ENCODE peak calls at places on chromosomes 12 and 14, in eight cellular contexts. L, B, P, G, X, T, U and Q are unnamed samples.

GRCh38 chr12:103830025-103830725 is 10.9 kb downstream of the NT5DC3 start:
- DNase-seq in U (no peak), B (no peak), G (no peak), T (no peak), L (no peak), X (no peak), P (no peak), Q (no peak)

GRCh38 chr12:88310666-88311065 is 168.6 kb downstream of the TMTC3 start:
- DNase-seq in T (no peak), X (no peak), P (no peak), U (no peak), L (no peak), G (no peak), B (peak), Q (peak)

GRCh38 chr14:71155743-71156142 is 248.5 kb downstream of the PCNX1 start:
- DNase-seq in P (no peak), B (no peak), T (no peak), X (no peak), U (no peak), L (no peak), G (no peak), Q (peak)

GRCh38 chr12:111436811-111437210 is 31.1 kb downstream of the SH2B3 start:
- DNase-seq in B (no peak), L (no peak), T (no peak), U (no peak), X (no peak), G (no peak), P (no peak), Q (no peak)

GRCh38 chr14:104276435-104276834 is 138.0 kb downstream of the KIF26A start:
- DNase-seq in X (no peak), T (no peak), U (no peak), G (no peak), B (no peak), L (no peak), P (no peak), Q (no peak)

GRCh38 chr14:91947196-91948184 is at the start of gene FBLN5:
- DNase-seq in X (peak), T (no peak), G (peak), L (peak), P (peak), U (peak), B (peak), Q (peak)

GRCh38 chr12:2855546-2855945 is 1.3 kb downstream of the TEX52 start:
- DNase-seq in P (no peak), L (no peak), B (no peak), U (no peak), X (no peak), G (no peak), T (no peak), Q (no peak)

GRCh38 chr14:33404054-33404453 is 465.4 kb downstream of the NPAS3 start:
- DNase-seq in B (peak), X (no peak), P (no peak), T (no peak), U (no peak), L (no peak), G (no peak), Q (no peak)

GRCh38 chr12:117863004-117863709 is 105.6 kb downstream of the KSR2 start:
- DNase-seq in U (no peak), X (no peak), P (no peak), L (no peak), G (no peak), B (no peak), T (no peak), Q (no peak)

GRCh38 chr12:71441836-71442566 is 2.4 kb downstream of the LGR5 start:
- DNase-seq in B (no peak), L (no peak), U (no peak), T (no peak), X (no peak), P (no peak), G (no peak), Q (no peak)